ENCODE peak calls at places on chromosomes 7 and 10, in five cellular contexts. One of them, this sample, is unnamed.

GRCh38 chr10:70320751-70321150 is 36.9 kb upstream of the NPFFR1 start:
- DNase-seq in BJ: no peak
- DNase-seq in dorsolateral prefrontal cortex: no peak
- DNase-seq in PC-9: no peak
- DNase-seq in GM12878: no peak
- DNase-seq in this sample: peak

GRCh38 chr10:49512121-49512809 is 26.7 kb downstream of the ERCC6 start:
- DNase-seq in PC-9: peak
- DNase-seq in BJ: no peak
- DNase-seq in GM12878: no peak
- DNase-seq in dorsolateral prefrontal cortex: no peak
- DNase-seq in this sample: no peak

GRCh38 chr10:71604324-71605018 is 115.1 kb downstream of the C10orf105 start:
- DNase-seq in dorsolateral prefrontal cortex: no peak
- DNase-seq in PC-9: peak
- DNase-seq in BJ: no peak
- DNase-seq in GM12878: no peak
- DNase-seq in this sample: no peak

GRCh38 chr10:91201213-91201996 is 19.1 kb upstream of the PCGF5 start:
- DNase-seq in PC-9: no peak
- DNase-seq in GM12878: peak
- DNase-seq in dorsolateral prefrontal cortex: no peak
- DNase-seq in BJ: no peak
- DNase-seq in this sample: no peak

GRCh38 chr10:50470798-50471582 is 152.8 kb downstream of the SGMS1 start:
- DNase-seq in PC-9: peak
- DNase-seq in GM12878: no peak
- DNase-seq in dorsolateral prefrontal cortex: no peak
- DNase-seq in BJ: peak
- DNase-seq in this sample: no peak

GRCh38 chr10:33134011-33134751 is 176.2 kb upstream of the ITGB1 start:
- DNase-seq in dorsolateral prefrontal cortex: no peak
- DNase-seq in BJ: no peak
- DNase-seq in GM12878: peak
- DNase-seq in PC-9: peak
- DNase-seq in this sample: peak

GRCh38 chr7:25615005-25615404 is 386.7 kb upstream of the NPVF start:
- DNase-seq in dorsolateral prefrontal cortex: no peak
- DNase-seq in PC-9: no peak
- DNase-seq in GM12878: no peak
- DNase-seq in BJ: no peak
- DNase-seq in this sample: no peak

GRCh38 chr7:152743600-152743999 is 16.0 kb upstream of the ACTR3B start:
- DNase-seq in BJ: no peak
- DNase-seq in dorsolateral prefrontal cortex: no peak
- DNase-seq in PC-9: no peak
- DNase-seq in GM12878: no peak
- DNase-seq in this sample: no peak

GRCh38 chr7:155383756-155384491 is 74.0 kb upstream of the EN2 start:
- DNase-seq in PC-9: no peak
- DNase-seq in dorsolateral prefrontal cortex: no peak
- DNase-seq in BJ: no peak
- DNase-seq in GM12878: no peak
- DNase-seq in this sample: no peak

GRCh38 chr10:24046060-24046459 is 162.9 kb upstream of the KIAA1217 start:
- DNase-seq in GM12878: no peak
- DNase-seq in dorsolateral prefrontal cortex: no peak
- DNase-seq in PC-9: no peak
- DNase-seq in BJ: no peak
- DNase-seq in this sample: no peak

GRCh38 chr10:132100556-132101349 is 35.0 kb downstream of the JAKMIP3 start:
- DNase-seq in dorsolateral prefrontal cortex: no peak
- DNase-seq in PC-9: no peak
- DNase-seq in BJ: no peak
- DNase-seq in GM12878: no peak
- DNase-seq in this sample: no peak

GRCh38 chr10:1281402-1281782 is 225.2 kb downstream of the WDR37 start:
- DNase-seq in GM12878: no peak
- DNase-seq in BJ: no peak
- DNase-seq in PC-9: no peak
- DNase-seq in dorsolateral prefrontal cortex: no peak
- DNase-seq in this sample: no peak

GRCh38 chr10:132985546-132985900 is 43.2 kb upstream of the CFAP46 start:
- DNase-seq in BJ: no peak
- DNase-seq in GM12878: no peak
- DNase-seq in dorsolateral prefrontal cortex: no peak
- DNase-seq in PC-9: no peak
- DNase-seq in this sample: no peak

GRCh38 chr7:1124164-1124563 is 35.8 kb downstream of the ZFAND2A start:
- DNase-seq in PC-9: no peak
- DNase-seq in BJ: no peak
- DNase-seq in GM12878: no peak
- DNase-seq in dorsolateral prefrontal cortex: no peak
- DNase-seq in this sample: no peak

GRCh38 chr10:28411648-28412047 is 108.8 kb upstream of the MPP7 start:
- DNase-seq in GM12878: no peak
- DNase-seq in PC-9: no peak
- DNase-seq in BJ: no peak
- DNase-seq in dorsolateral prefrontal cortex: no peak
- DNase-seq in this sample: no peak

GRCh38 chr7:135959655-135960363 is 17.4 kb downstream of the MTPN start:
- DNase-seq in PC-9: no peak
- DNase-seq in dorsolateral prefrontal cortex: no peak
- DNase-seq in BJ: no peak
- DNase-seq in GM12878: no peak
- DNase-seq in this sample: no peak

GRCh38 chr7:124030964-124031363 is 1.9 kb downstream of the TMEM229A start:
- DNase-seq in dorsolateral prefrontal cortex: no peak
- DNase-seq in PC-9: no peak
- DNase-seq in GM12878: no peak
- DNase-seq in BJ: no peak
- DNase-seq in this sample: no peak

GRCh38 chr10:74419491-74420466 is 268.8 kb downstream of the ADK start:
- DNase-seq in dorsolateral prefrontal cortex: no peak
- DNase-seq in PC-9: no peak
- DNase-seq in GM12878: peak
- DNase-seq in BJ: no peak
- DNase-seq in this sample: no peak

GRCh38 chr7:49244543-49244942 is 320.2 kb downstream of the CDC14C start:
- DNase-seq in PC-9: no peak
- DNase-seq in GM12878: no peak
- DNase-seq in dorsolateral prefrontal cortex: no peak
- DNase-seq in BJ: no peak
- DNase-seq in this sample: no peak

GRCh38 chr7:49243521-49243920 is 319.2 kb downstream of the CDC14C start:
- DNase-seq in dorsolateral prefrontal cortex: no peak
- DNase-seq in GM12878: no peak
- DNase-seq in BJ: no peak
- DNase-seq in PC-9: no peak
- DNase-seq in this sample: no peak

GRCh38 chr7:49247759-49248158 is 323.4 kb downstream of the CDC14C start:
- DNase-seq in BJ: no peak
- DNase-seq in GM12878: no peak
- DNase-seq in dorsolateral prefrontal cortex: no peak
- DNase-seq in PC-9: no peak
- DNase-seq in this sample: no peak

DNA sequence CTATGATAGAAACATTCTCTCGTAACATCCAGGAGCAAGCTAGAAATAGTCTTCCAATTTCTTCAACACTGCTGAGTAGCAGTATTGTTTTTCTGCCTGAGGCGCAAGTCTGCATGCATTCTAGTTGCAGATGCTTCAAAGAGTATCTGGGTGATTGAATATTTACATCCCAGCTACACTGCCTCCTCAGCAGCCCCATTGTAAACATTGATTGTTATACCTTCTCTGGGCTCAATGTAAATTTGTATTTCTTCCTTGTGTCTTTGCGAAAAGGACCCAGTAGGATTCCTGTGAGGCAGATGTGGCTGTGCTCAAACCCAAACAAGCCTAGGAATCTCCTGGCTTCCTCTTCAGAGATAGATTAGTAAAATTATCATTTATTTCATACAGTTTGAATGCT is 320.7 kb downstream of the CDC14C start:
- DNase-seq in GM12878: no peak
- DNase-seq in BJ: no peak
- DNase-seq in PC-9: no peak
- DNase-seq in dorsolateral prefrontal cortex: no peak
- DNase-seq in this sample: no peak
- H3K4me3 ChIP-seq in GM12878: no peak
- H3K4me3 ChIP-seq in BJ: no peak
- H3K4me3 ChIP-seq in PC-9: no peak
- H3K4me3 ChIP-seq in dorsolateral prefrontal cortex: no peak
- H3K4me3 ChIP-seq in this sample: no peak

GRCh38 chr7:157018997-157019591 is 8.6 kb upstream of the MNX1 start:
- DNase-seq in GM12878: no peak
- DNase-seq in BJ: no peak
- DNase-seq in dorsolateral prefrontal cortex: no peak
- DNase-seq in PC-9: no peak
- DNase-seq in this sample: peak
- H3K4me3 ChIP-seq in GM12878: peak
- H3K4me3 ChIP-seq in BJ: no peak
- H3K4me3 ChIP-seq in dorsolateral prefrontal cortex: no peak
- H3K4me3 ChIP-seq in PC-9: no peak
- H3K4me3 ChIP-seq in this sample: peak

GRCh38 chr7:106022193-106022821 is 59.2 kb downstream of the CDHR3 start:
- DNase-seq in BJ: no peak
- DNase-seq in PC-9: no peak
- DNase-seq in dorsolateral prefrontal cortex: no peak
- DNase-seq in GM12878: peak
- DNase-seq in this sample: no peak
- H3K4me3 ChIP-seq in BJ: no peak
- H3K4me3 ChIP-seq in PC-9: no peak
- H3K4me3 ChIP-seq in dorsolateral prefrontal cortex: no peak
- H3K4me3 ChIP-seq in GM12878: no peak
- H3K4me3 ChIP-seq in this sample: no peak

DNA sequence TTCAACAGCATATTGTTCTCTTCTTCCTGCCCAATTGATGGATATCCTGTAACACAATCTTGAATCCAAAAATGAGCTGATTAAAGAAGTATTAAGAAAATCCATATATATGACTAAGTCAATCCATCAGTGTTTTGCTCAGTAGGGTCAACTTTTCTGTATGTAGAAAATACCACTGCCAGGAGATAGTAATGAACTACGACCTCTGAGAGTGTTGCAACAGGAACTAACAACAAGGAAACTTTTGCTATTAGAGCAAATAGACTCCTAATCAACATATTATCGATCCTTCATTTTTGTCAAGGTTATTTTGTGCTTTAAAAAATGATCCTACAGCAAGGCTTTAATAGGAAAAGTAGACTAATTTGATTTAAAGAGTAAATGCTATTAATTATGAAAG is 405.3 kb upstream of the ETV1 start:
- DNase-seq in BJ: no peak
- DNase-seq in PC-9: no peak
- DNase-seq in GM12878: no peak
- DNase-seq in dorsolateral prefrontal cortex: no peak
- DNase-seq in this sample: no peak
- H3K4me3 ChIP-seq in BJ: no peak
- H3K4me3 ChIP-seq in PC-9: no peak
- H3K4me3 ChIP-seq in GM12878: no peak
- H3K4me3 ChIP-seq in dorsolateral prefrontal cortex: no peak
- H3K4me3 ChIP-seq in this sample: no peak

GRCh38 chr10:4806534-4806933 is 19.5 kb upstream of the AKR1E2 start:
- DNase-seq in GM12878: no peak
- DNase-seq in BJ: no peak
- DNase-seq in PC-9: no peak
- DNase-seq in dorsolateral prefrontal cortex: no peak
- DNase-seq in this sample: no peak

GRCh38 chr10:4804505-4804904 is 21.5 kb upstream of the AKR1E2 start:
- DNase-seq in BJ: peak
- DNase-seq in dorsolateral prefrontal cortex: no peak
- DNase-seq in PC-9: no peak
- DNase-seq in GM12878: no peak
- DNase-seq in this sample: no peak

GRCh38 chr10:4810093-4810492 is 15.9 kb upstream of the AKR1E2 start:
- DNase-seq in GM12878: no peak
- DNase-seq in BJ: no peak
- DNase-seq in PC-9: no peak
- DNase-seq in dorsolateral prefrontal cortex: no peak
- DNase-seq in this sample: no peak

GRCh38 chr10:4809156-4809555 is 16.9 kb upstream of the AKR1E2 start:
- DNase-seq in GM12878: no peak
- DNase-seq in dorsolateral prefrontal cortex: no peak
- DNase-seq in PC-9: no peak
- DNase-seq in BJ: no peak
- DNase-seq in this sample: no peak

DNA sequence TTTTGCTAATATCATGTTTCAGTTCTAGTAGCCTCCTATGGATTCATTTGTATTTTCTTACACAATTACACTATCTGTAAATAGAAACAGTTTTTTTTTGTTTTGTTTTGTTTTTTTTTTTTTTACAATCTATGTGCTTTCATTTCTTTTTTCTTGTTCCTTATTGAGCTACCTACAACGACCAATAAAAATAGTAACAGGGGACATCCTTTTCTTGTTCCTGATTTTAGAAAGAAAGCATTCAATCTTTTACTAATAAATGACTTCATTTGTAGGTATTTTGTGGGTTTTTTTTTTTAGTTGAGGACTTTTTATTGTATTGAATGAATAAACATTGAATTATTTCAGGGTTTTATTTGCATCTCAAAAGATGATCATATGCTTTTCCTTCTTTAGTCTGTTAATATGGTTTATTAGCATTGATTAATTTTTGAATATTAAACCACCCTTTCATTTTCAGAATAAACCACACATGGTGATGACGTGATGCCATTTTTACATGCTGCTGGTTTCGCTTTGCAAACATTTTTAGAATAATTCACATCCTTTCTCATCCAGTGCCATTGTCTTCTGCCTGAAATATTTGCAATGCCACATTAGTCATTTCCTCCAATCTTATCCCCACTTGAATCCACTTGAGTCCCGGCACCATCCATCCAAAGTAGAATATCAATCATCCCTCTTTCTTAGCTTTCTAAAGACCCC is 18.1 kb upstream of the AKR1E2 start:
- DNase-seq in BJ: peak
- DNase-seq in GM12878: no peak
- DNase-seq in PC-9: no peak
- DNase-seq in dorsolateral prefrontal cortex: no peak
- DNase-seq in this sample: no peak
- H3K4me3 ChIP-seq in BJ: no peak
- H3K4me3 ChIP-seq in GM12878: no peak
- H3K4me3 ChIP-seq in PC-9: no peak
- H3K4me3 ChIP-seq in dorsolateral prefrontal cortex: no peak
- H3K4me3 ChIP-seq in this sample: no peak

GRCh38 chr7:27137603-27138410 is 5.7 kb downstream of the HOXA5 start:
- DNase-seq in BJ: no peak
- DNase-seq in PC-9: no peak
- DNase-seq in dorsolateral prefrontal cortex: no peak
- DNase-seq in GM12878: no peak
- DNase-seq in this sample: no peak
- H3K4me3 ChIP-seq in BJ: no peak
- H3K4me3 ChIP-seq in PC-9: no peak
- H3K4me3 ChIP-seq in dorsolateral prefrontal cortex: no peak
- H3K4me3 ChIP-seq in GM12878: no peak
- H3K4me3 ChIP-seq in this sample: no peak

GRCh38 chr7:130490287-130490686 is 1.6 kb upstream of the MEST start:
- DNase-seq in BJ: no peak
- DNase-seq in PC-9: no peak
- DNase-seq in dorsolateral prefrontal cortex: no peak
- DNase-seq in GM12878: no peak
- DNase-seq in this sample: no peak
- H3K4me3 ChIP-seq in BJ: no peak
- H3K4me3 ChIP-seq in PC-9: no peak
- H3K4me3 ChIP-seq in dorsolateral prefrontal cortex: peak
- H3K4me3 ChIP-seq in GM12878: no peak
- H3K4me3 ChIP-seq in this sample: no peak

GRCh38 chr10:122475581-122475980 is 14.2 kb downstream of the HTRA1 start:
- DNase-seq in BJ: no peak
- DNase-seq in GM12878: no peak
- DNase-seq in PC-9: no peak
- DNase-seq in dorsolateral prefrontal cortex: no peak
- DNase-seq in this sample: no peak
- H3K4me3 ChIP-seq in BJ: no peak
- H3K4me3 ChIP-seq in GM12878: no peak
- H3K4me3 ChIP-seq in PC-9: no peak
- H3K4me3 ChIP-seq in dorsolateral prefrontal cortex: no peak
- H3K4me3 ChIP-seq in this sample: no peak